ENCODE peak calls at places on chromosome 13, in four cellular contexts. One of them, this sample, is unnamed.
A peak's percentile ranks its signal among the peaks of the same experiment; 100 is the strongest.

GRCh38 chr13:21012841-21013681 is 48.3 kb downstream of the LATS2 start:
- DNase-seq in stimulated activated CD8-positive, alpha-beta memory T cell treated with anti-CD3 and anti-CD28 coated beads, Interleukin-2, amount 100 ng/mL, for 1 hour: no peak
- DNase-seq in tibial artery: peak; percentile 43
- DNase-seq in activated B cell treated with CpG ODN at 0.5 μM for 24 hours: no peak
- DNase-seq in this sample: no peak

GRCh38 chr13:112128052-112128610 is 61.2 kb downstream of the SOX1 start:
- DNase-seq in tibial artery: peak; percentile 45
- DNase-seq in stimulated activated CD8-positive, alpha-beta memory T cell treated with anti-CD3 and anti-CD28 coated beads, Interleukin-2, amount 100 ng/mL, for 1 hour: no peak
- DNase-seq in activated B cell treated with CpG ODN at 0.5 μM for 24 hours: no peak
- DNase-seq in this sample: no peak

GRCh38 chr13:42000836-42001235 is 39.9 kb upstream of the VWA8 start:
- DNase-seq in activated B cell treated with CpG ODN at 0.5 μM for 24 hours: no peak
- DNase-seq in stimulated activated CD8-positive, alpha-beta memory T cell treated with anti-CD3 and anti-CD28 coated beads, Interleukin-2, amount 100 ng/mL, for 1 hour: no peak
- DNase-seq in tibial artery: no peak
- DNase-seq in this sample: no peak

GRCh38 chr13:83992566-83993358 is 110.5 kb upstream of the SLITRK1 start:
- DNase-seq in stimulated activated CD8-positive, alpha-beta memory T cell treated with anti-CD3 and anti-CD28 coated beads, Interleukin-2, amount 100 ng/mL, for 1 hour: no peak
- DNase-seq in tibial artery: no peak
- DNase-seq in activated B cell treated with CpG ODN at 0.5 μM for 24 hours: no peak
- DNase-seq in this sample: no peak

GRCh38 chr13:20019033-20019432 is 60.5 kb downstream of the ZMYM2 start:
- DNase-seq in activated B cell treated with CpG ODN at 0.5 μM for 24 hours: no peak
- DNase-seq in tibial artery: no peak
- DNase-seq in stimulated activated CD8-positive, alpha-beta memory T cell treated with anti-CD3 and anti-CD28 coated beads, Interleukin-2, amount 100 ng/mL, for 1 hour: no peak
- DNase-seq in this sample: no peak

GRCh38 chr13:53141336-53141735 is 112.7 kb downstream of the OLFM4 start:
- DNase-seq in tibial artery: no peak
- DNase-seq in stimulated activated CD8-positive, alpha-beta memory T cell treated with anti-CD3 and anti-CD28 coated beads, Interleukin-2, amount 100 ng/mL, for 1 hour: no peak
- DNase-seq in activated B cell treated with CpG ODN at 0.5 μM for 24 hours: no peak
- DNase-seq in this sample: no peak

GRCh38 chr13:38687246-38688229 is 661 bp downstream of the FREM2 start:
- DNase-seq in activated B cell treated with CpG ODN at 0.5 μM for 24 hours: no peak
- DNase-seq in stimulated activated CD8-positive, alpha-beta memory T cell treated with anti-CD3 and anti-CD28 coated beads, Interleukin-2, amount 100 ng/mL, for 1 hour: no peak
- DNase-seq in tibial artery: no peak
- DNase-seq in this sample: no peak

GRCh38 chr13:36131215-36131930 is at the start of gene DCLK1:
- DNase-seq in tibial artery: peak; percentile 80
- DNase-seq in stimulated activated CD8-positive, alpha-beta memory T cell treated with anti-CD3 and anti-CD28 coated beads, Interleukin-2, amount 100 ng/mL, for 1 hour: no peak
- DNase-seq in activated B cell treated with CpG ODN at 0.5 μM for 24 hours: no peak
- DNase-seq in this sample: peak; percentile 61

GRCh38 chr13:70362820-70363219 is 254.6 kb upstream of the KLHL1 start:
- DNase-seq in tibial artery: no peak
- DNase-seq in activated B cell treated with CpG ODN at 0.5 μM for 24 hours: no peak
- DNase-seq in stimulated activated CD8-positive, alpha-beta memory T cell treated with anti-CD3 and anti-CD28 coated beads, Interleukin-2, amount 100 ng/mL, for 1 hour: no peak
- DNase-seq in this sample: no peak

GRCh38 chr13:111976474-111977183 is 90.3 kb upstream of the SOX1 start:
- DNase-seq in stimulated activated CD8-positive, alpha-beta memory T cell treated with anti-CD3 and anti-CD28 coated beads, Interleukin-2, amount 100 ng/mL, for 1 hour: no peak
- DNase-seq in tibial artery: no peak
- DNase-seq in activated B cell treated with CpG ODN at 0.5 μM for 24 hours: no peak
- DNase-seq in this sample: no peak

GRCh38 chr13:77000475-77000874 is 8.6 kb downstream of the CLN5 start:
- DNase-seq in activated B cell treated with CpG ODN at 0.5 μM for 24 hours: no peak
- DNase-seq in stimulated activated CD8-positive, alpha-beta memory T cell treated with anti-CD3 and anti-CD28 coated beads, Interleukin-2, amount 100 ng/mL, for 1 hour: no peak
- DNase-seq in tibial artery: no peak
- DNase-seq in this sample: no peak

GRCh38 chr13:30133976-30134375 is 173.4 kb downstream of the KATNAL1 start:
- DNase-seq in tibial artery: no peak
- DNase-seq in stimulated activated CD8-positive, alpha-beta memory T cell treated with anti-CD3 and anti-CD28 coated beads, Interleukin-2, amount 100 ng/mL, for 1 hour: no peak
- DNase-seq in activated B cell treated with CpG ODN at 0.5 μM for 24 hours: no peak
- DNase-seq in this sample: no peak

GRCh38 chr13:66348745-66349720 is 881.1 kb downstream of the PCDH9 start:
- DNase-seq in activated B cell treated with CpG ODN at 0.5 μM for 24 hours: no peak
- DNase-seq in stimulated activated CD8-positive, alpha-beta memory T cell treated with anti-CD3 and anti-CD28 coated beads, Interleukin-2, amount 100 ng/mL, for 1 hour: no peak
- DNase-seq in tibial artery: no peak
- DNase-seq in this sample: no peak

GRCh38 chr13:26929971-26930730 is 169.6 kb upstream of the GPR12 start:
- DNase-seq in stimulated activated CD8-positive, alpha-beta memory T cell treated with anti-CD3 and anti-CD28 coated beads, Interleukin-2, amount 100 ng/mL, for 1 hour: peak; percentile 51
- DNase-seq in activated B cell treated with CpG ODN at 0.5 μM for 24 hours: peak; percentile 60
- DNase-seq in tibial artery: no peak
- DNase-seq in this sample: peak; percentile 64

GRCh38 chr13:88800505-88800904 is 1129.3 kb downstream of the SLITRK5 start:
- DNase-seq in tibial artery: no peak
- DNase-seq in stimulated activated CD8-positive, alpha-beta memory T cell treated with anti-CD3 and anti-CD28 coated beads, Interleukin-2, amount 100 ng/mL, for 1 hour: no peak
- DNase-seq in activated B cell treated with CpG ODN at 0.5 μM for 24 hours: no peak
- DNase-seq in this sample: peak; percentile 40

GRCh38 chr13:106846571-106846970 is 278.6 kb upstream of the ARGLU1 start:
- DNase-seq in tibial artery: no peak
- DNase-seq in activated B cell treated with CpG ODN at 0.5 μM for 24 hours: no peak
- DNase-seq in stimulated activated CD8-positive, alpha-beta memory T cell treated with anti-CD3 and anti-CD28 coated beads, Interleukin-2, amount 100 ng/mL, for 1 hour: no peak
- DNase-seq in this sample: no peak

GRCh38 chr13:93942016-93942415 is 537.5 kb downstream of the DCT start:
- DNase-seq in tibial artery: no peak
- DNase-seq in stimulated activated CD8-positive, alpha-beta memory T cell treated with anti-CD3 and anti-CD28 coated beads, Interleukin-2, amount 100 ng/mL, for 1 hour: no peak
- DNase-seq in activated B cell treated with CpG ODN at 0.5 μM for 24 hours: no peak
- DNase-seq in this sample: no peak

GRCh38 chr13:73767747-73768315 is 366.4 kb downstream of the KLF12 start:
- DNase-seq in tibial artery: no peak
- DNase-seq in activated B cell treated with CpG ODN at 0.5 μM for 24 hours: no peak
- DNase-seq in stimulated activated CD8-positive, alpha-beta memory T cell treated with anti-CD3 and anti-CD28 coated beads, Interleukin-2, amount 100 ng/mL, for 1 hour: no peak
- DNase-seq in this sample: no peak

GRCh38 chr13:106532111-106532929 is 3.1 kb downstream of the EFNB2 start:
- DNase-seq in activated B cell treated with CpG ODN at 0.5 μM for 24 hours: no peak
- DNase-seq in tibial artery: no peak
- DNase-seq in stimulated activated CD8-positive, alpha-beta memory T cell treated with anti-CD3 and anti-CD28 coated beads, Interleukin-2, amount 100 ng/mL, for 1 hour: no peak
- DNase-seq in this sample: no peak

GRCh38 chr13:76596216-76596615 is 290.0 kb downstream of the KCTD12 start:
- DNase-seq in tibial artery: no peak
- DNase-seq in activated B cell treated with CpG ODN at 0.5 μM for 24 hours: no peak
- DNase-seq in stimulated activated CD8-positive, alpha-beta memory T cell treated with anti-CD3 and anti-CD28 coated beads, Interleukin-2, amount 100 ng/mL, for 1 hour: no peak
- DNase-seq in this sample: no peak

GRCh38 chr13:108830916-108831315 is 201.5 kb downstream of the MYO16 start:
- DNase-seq in stimulated activated CD8-positive, alpha-beta memory T cell treated with anti-CD3 and anti-CD28 coated beads, Interleukin-2, amount 100 ng/mL, for 1 hour: no peak
- DNase-seq in activated B cell treated with CpG ODN at 0.5 μM for 24 hours: no peak
- DNase-seq in tibial artery: no peak
- DNase-seq in this sample: no peak

GRCh38 chr13:46523972-46524737 is 28.8 kb upstream of the LRCH1 start:
- DNase-seq in tibial artery: no peak
- DNase-seq in stimulated activated CD8-positive, alpha-beta memory T cell treated with anti-CD3 and anti-CD28 coated beads, Interleukin-2, amount 100 ng/mL, for 1 hour: no peak
- DNase-seq in activated B cell treated with CpG ODN at 0.5 μM for 24 hours: no peak
- DNase-seq in this sample: no peak

GRCh38 chr13:104385409-104385808 is 1319.2 kb upstream of the SLC10A2 start:
- DNase-seq in activated B cell treated with CpG ODN at 0.5 μM for 24 hours: no peak
- DNase-seq in stimulated activated CD8-positive, alpha-beta memory T cell treated with anti-CD3 and anti-CD28 coated beads, Interleukin-2, amount 100 ng/mL, for 1 hour: no peak
- DNase-seq in tibial artery: no peak
- DNase-seq in this sample: no peak

GRCh38 chr13:73943965-73944233 is 190.3 kb downstream of the KLF12 start:
- DNase-seq in stimulated activated CD8-positive, alpha-beta memory T cell treated with anti-CD3 and anti-CD28 coated beads, Interleukin-2, amount 100 ng/mL, for 1 hour: no peak
- DNase-seq in activated B cell treated with CpG ODN at 0.5 μM for 24 hours: no peak
- DNase-seq in tibial artery: no peak
- DNase-seq in this sample: no peak

GRCh38 chr13:97257800-97258799 is 36.0 kb downstream of the MBNL2 start:
- DNase-seq in activated B cell treated with CpG ODN at 0.5 μM for 24 hours: no peak
- DNase-seq in tibial artery: peak; percentile 85
- DNase-seq in stimulated activated CD8-positive, alpha-beta memory T cell treated with anti-CD3 and anti-CD28 coated beads, Interleukin-2, amount 100 ng/mL, for 1 hour: no peak
- DNase-seq in this sample: no peak

GRCh38 chr13:46803586-46803985 is 6.6 kb upstream of the ESD start:
- DNase-seq in stimulated activated CD8-positive, alpha-beta memory T cell treated with anti-CD3 and anti-CD28 coated beads, Interleukin-2, amount 100 ng/mL, for 1 hour: no peak
- DNase-seq in tibial artery: no peak
- DNase-seq in activated B cell treated with CpG ODN at 0.5 μM for 24 hours: no peak
- DNase-seq in this sample: no peak

GRCh38 chr13:77543711-77544110 is 8.2 kb downstream of the SCEL start:
- DNase-seq in activated B cell treated with CpG ODN at 0.5 μM for 24 hours: no peak
- DNase-seq in stimulated activated CD8-positive, alpha-beta memory T cell treated with anti-CD3 and anti-CD28 coated beads, Interleukin-2, amount 100 ng/mL, for 1 hour: no peak
- DNase-seq in tibial artery: no peak
- DNase-seq in this sample: no peak

GRCh38 chr13:29922281-29922821 is 71.9 kb upstream of the UBL3 start:
- DNase-seq in tibial artery: no peak
- DNase-seq in stimulated activated CD8-positive, alpha-beta memory T cell treated with anti-CD3 and anti-CD28 coated beads, Interleukin-2, amount 100 ng/mL, for 1 hour: no peak
- DNase-seq in activated B cell treated with CpG ODN at 0.5 μM for 24 hours: no peak
- DNase-seq in this sample: no peak

GRCh38 chr13:110617326-110618072 is 2.2 kb downstream of the NAXD start:
- DNase-seq in tibial artery: no peak
- DNase-seq in stimulated activated CD8-positive, alpha-beta memory T cell treated with anti-CD3 and anti-CD28 coated beads, Interleukin-2, amount 100 ng/mL, for 1 hour: no peak
- DNase-seq in activated B cell treated with CpG ODN at 0.5 μM for 24 hours: no peak
- DNase-seq in this sample: no peak

GRCh38 chr13:103263448-103263847 is 197.2 kb upstream of the SLC10A2 start:
- DNase-seq in stimulated activated CD8-positive, alpha-beta memory T cell treated with anti-CD3 and anti-CD28 coated beads, Interleukin-2, amount 100 ng/mL, for 1 hour: no peak
- DNase-seq in activated B cell treated with CpG ODN at 0.5 μM for 24 hours: no peak
- DNase-seq in tibial artery: no peak
- DNase-seq in this sample: no peak

This sample was measured in NCI-H1930.